ENCODE peak calls at places on chromosome 14, in seven cellular contexts. One of them, this sample, is unnamed.

GRCh38 chr14:45082420-45082819 is 1.5 kb upstream of the PRPF39 start:
- DNase-seq in RWPE1: no peak
- DNase-seq in IMR-90: no peak
- DNase-seq in CD4-positive, alpha-beta T cell: no peak
- DNase-seq in colonic mucosa: no peak
- DNase-seq in ovary: no peak
- DNase-seq in CD8-positive, alpha-beta T cell: no peak
- DNase-seq in this sample: no peak

GRCh38 chr14:100234511-100234910 is 4.4 kb upstream of the YY1 start:
- DNase-seq in RWPE1: no peak
- DNase-seq in IMR-90: no peak
- DNase-seq in CD4-positive, alpha-beta T cell: no peak
- DNase-seq in colonic mucosa: no peak
- DNase-seq in ovary: no peak
- DNase-seq in CD8-positive, alpha-beta T cell: no peak
- DNase-seq in this sample: no peak

GRCh38 chr14:30214014-30214413 is 286.4 kb upstream of the PRKD1 start:
- DNase-seq in RWPE1: no peak
- DNase-seq in IMR-90: peak; percentile 53
- DNase-seq in CD4-positive, alpha-beta T cell: no peak
- DNase-seq in colonic mucosa: no peak
- DNase-seq in ovary: no peak
- DNase-seq in CD8-positive, alpha-beta T cell: no peak
- DNase-seq in this sample: no peak

GRCh38 chr14:74821267-74821915 is 54.6 kb downstream of the PROX2 start:
- DNase-seq in RWPE1: no peak
- DNase-seq in IMR-90: no peak
- DNase-seq in CD4-positive, alpha-beta T cell: no peak
- DNase-seq in colonic mucosa: no peak
- DNase-seq in ovary: no peak
- DNase-seq in CD8-positive, alpha-beta T cell: no peak
- DNase-seq in this sample: no peak

GRCh38 chr14:27392153-27392552 is 794.3 kb upstream of the NOVA1 start:
- DNase-seq in RWPE1: no peak
- DNase-seq in IMR-90: no peak
- DNase-seq in CD4-positive, alpha-beta T cell: no peak
- DNase-seq in colonic mucosa: no peak
- DNase-seq in ovary: no peak
- DNase-seq in CD8-positive, alpha-beta T cell: no peak
- DNase-seq in this sample: no peak

GRCh38 chr14:97299661-97300060 is 502.5 kb downstream of the VRK1 start:
- DNase-seq in RWPE1: no peak
- DNase-seq in IMR-90: no peak
- DNase-seq in CD4-positive, alpha-beta T cell: no peak
- DNase-seq in colonic mucosa: no peak
- DNase-seq in ovary: no peak
- DNase-seq in CD8-positive, alpha-beta T cell: peak; percentile 15
- DNase-seq in this sample: no peak

GRCh38 chr14:94342334-94342934 is 19.3 kb upstream of the SERPINA6 start:
- DNase-seq in RWPE1: peak; percentile 95
- DNase-seq in IMR-90: peak; percentile 99
- DNase-seq in CD4-positive, alpha-beta T cell: no peak
- DNase-seq in colonic mucosa: peak; percentile 94
- DNase-seq in ovary: peak; percentile 44
- DNase-seq in CD8-positive, alpha-beta T cell: no peak
- DNase-seq in this sample: no peak

GRCh38 chr14:70744631-70745030 is 64.7 kb downstream of the MAP3K9 start:
- DNase-seq in RWPE1: no peak
- DNase-seq in IMR-90: no peak
- DNase-seq in CD4-positive, alpha-beta T cell: no peak
- DNase-seq in colonic mucosa: no peak
- DNase-seq in ovary: no peak
- DNase-seq in CD8-positive, alpha-beta T cell: no peak
- DNase-seq in this sample: no peak

GRCh38 chr14:77936138-77936639 is 136.3 kb downstream of the ADCK1 start:
- DNase-seq in RWPE1: no peak
- DNase-seq in IMR-90: no peak
- DNase-seq in CD4-positive, alpha-beta T cell: no peak
- DNase-seq in colonic mucosa: no peak
- DNase-seq in ovary: no peak
- DNase-seq in CD8-positive, alpha-beta T cell: no peak
- DNase-seq in this sample: no peak

GRCh38 chr14:24186831-24187537 is 1.6 kb downstream of the IPO4 start:
- DNase-seq in RWPE1: no peak
- DNase-seq in IMR-90: no peak
- DNase-seq in CD4-positive, alpha-beta T cell: no peak
- DNase-seq in colonic mucosa: no peak
- DNase-seq in ovary: no peak
- DNase-seq in CD8-positive, alpha-beta T cell: no peak
- DNase-seq in this sample: no peak
- H3K27ac ChIP-seq in RWPE1: peak overlapping the region; percentile 78
- H3K27ac ChIP-seq in IMR-90: no peak overlapping the region
- H3K27ac ChIP-seq in CD4-positive, alpha-beta T cell: no peak overlapping the region
- H3K27ac ChIP-seq in colonic mucosa: no peak overlapping the region
- H3K27ac ChIP-seq in ovary: no peak overlapping the region
- H3K27ac ChIP-seq in CD8-positive, alpha-beta T cell: no peak overlapping the region
- H3K27ac ChIP-seq in this sample: no peak overlapping the region

DNA sequence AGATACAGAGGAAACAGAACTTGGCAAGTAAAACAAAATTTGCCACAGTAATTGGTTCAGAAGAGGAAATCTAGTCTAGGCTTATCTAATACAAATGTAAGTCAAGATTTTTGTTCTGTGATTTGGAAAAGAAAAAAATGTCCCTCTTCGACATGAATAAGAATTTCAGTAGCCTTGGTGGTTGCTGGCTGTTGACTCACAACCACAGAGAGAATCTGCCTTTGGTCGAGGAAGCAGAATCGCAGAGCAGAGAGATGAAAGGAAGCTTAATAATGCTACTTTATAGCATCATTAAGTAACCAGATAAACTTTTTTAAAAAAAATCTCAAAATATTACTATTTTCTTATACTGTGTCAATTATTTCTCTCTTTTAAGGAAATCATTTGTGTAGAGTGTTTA is 1096.6 kb downstream of the FLRT2 start:
- DNase-seq in RWPE1: no peak
- DNase-seq in IMR-90: peak; percentile 55
- DNase-seq in CD4-positive, alpha-beta T cell: no peak
- DNase-seq in colonic mucosa: no peak
- DNase-seq in ovary: no peak
- DNase-seq in CD8-positive, alpha-beta T cell: no peak
- DNase-seq in this sample: no peak
- H3K27ac ChIP-seq in RWPE1: no peak overlapping the region
- H3K27ac ChIP-seq in IMR-90: no peak overlapping the region
- H3K27ac ChIP-seq in CD4-positive, alpha-beta T cell: no peak overlapping the region
- H3K27ac ChIP-seq in colonic mucosa: no peak overlapping the region
- H3K27ac ChIP-seq in ovary: no peak overlapping the region
- H3K27ac ChIP-seq in CD8-positive, alpha-beta T cell: no peak overlapping the region
- H3K27ac ChIP-seq in this sample: no peak overlapping the region

GRCh38 chr14:75979641-75980422 is 2.0 kb downstream of the TGFB3 start:
- DNase-seq in RWPE1: no peak
- DNase-seq in IMR-90: no peak
- DNase-seq in CD4-positive, alpha-beta T cell: no peak
- DNase-seq in colonic mucosa: no peak
- DNase-seq in ovary: peak; percentile 23
- DNase-seq in CD8-positive, alpha-beta T cell: no peak
- DNase-seq in this sample: peak; percentile 43

GRCh38 chr14:75978249-75978731 is 3.5 kb downstream of the TGFB3 start:
- DNase-seq in RWPE1: no peak
- DNase-seq in IMR-90: no peak
- DNase-seq in CD4-positive, alpha-beta T cell: peak; percentile 29
- DNase-seq in colonic mucosa: no peak
- DNase-seq in ovary: no peak
- DNase-seq in CD8-positive, alpha-beta T cell: peak; percentile 3
- DNase-seq in this sample: no peak

GRCh38 chr14:75977544-75977943 is 4.3 kb downstream of the TGFB3 start:
- DNase-seq in RWPE1: peak; percentile 30
- DNase-seq in IMR-90: no peak
- DNase-seq in CD4-positive, alpha-beta T cell: no peak
- DNase-seq in colonic mucosa: no peak
- DNase-seq in ovary: no peak
- DNase-seq in CD8-positive, alpha-beta T cell: no peak
- DNase-seq in this sample: no peak

GRCh38 chr14:75980856-75981255 is 939 bp downstream of the TGFB3 start:
- DNase-seq in RWPE1: no peak
- DNase-seq in IMR-90: no peak
- DNase-seq in CD4-positive, alpha-beta T cell: no peak
- DNase-seq in colonic mucosa: no peak
- DNase-seq in ovary: peak; percentile 40
- DNase-seq in CD8-positive, alpha-beta T cell: no peak
- DNase-seq in this sample: peak; percentile 47

GRCh38 chr14:75979071-75979571 is 2.7 kb downstream of the TGFB3 start:
- DNase-seq in RWPE1: peak; percentile 21
- DNase-seq in IMR-90: peak; percentile 38
- DNase-seq in CD4-positive, alpha-beta T cell: no peak
- DNase-seq in colonic mucosa: no peak
- DNase-seq in ovary: peak; percentile 21
- DNase-seq in CD8-positive, alpha-beta T cell: no peak
- DNase-seq in this sample: peak; percentile 43
- H3K27ac ChIP-seq in RWPE1: peak overlapping the region; percentile 56
- H3K27ac ChIP-seq in IMR-90: no peak overlapping the region
- H3K27ac ChIP-seq in CD4-positive, alpha-beta T cell: no peak overlapping the region
- H3K27ac ChIP-seq in colonic mucosa: no peak overlapping the region
- H3K27ac ChIP-seq in ovary: no peak overlapping the region
- H3K27ac ChIP-seq in CD8-positive, alpha-beta T cell: no peak overlapping the region
- H3K27ac ChIP-seq in this sample: peak overlapping the region; percentile 37

GRCh38 chr14:51868405-51868804 is 8.0 kb downstream of the GNG2 start:
- DNase-seq in RWPE1: no peak
- DNase-seq in IMR-90: no peak
- DNase-seq in CD4-positive, alpha-beta T cell: no peak
- DNase-seq in colonic mucosa: no peak
- DNase-seq in ovary: no peak
- DNase-seq in CD8-positive, alpha-beta T cell: no peak
- DNase-seq in this sample: no peak
- H3K27ac ChIP-seq in RWPE1: no peak overlapping the region
- H3K27ac ChIP-seq in IMR-90: no peak overlapping the region
- H3K27ac ChIP-seq in CD4-positive, alpha-beta T cell: no peak overlapping the region
- H3K27ac ChIP-seq in colonic mucosa: no peak overlapping the region
- H3K27ac ChIP-seq in ovary: no peak overlapping the region
- H3K27ac ChIP-seq in CD8-positive, alpha-beta T cell: no peak overlapping the region
- H3K27ac ChIP-seq in this sample: no peak overlapping the region

GRCh38 chr14:23365353-23366162 is 586 bp upstream of the EFS start:
- DNase-seq in RWPE1: peak; percentile 37
- DNase-seq in IMR-90: peak; percentile 5
- DNase-seq in CD4-positive, alpha-beta T cell: no peak
- DNase-seq in colonic mucosa: no peak
- DNase-seq in ovary: peak; percentile 43
- DNase-seq in CD8-positive, alpha-beta T cell: no peak
- DNase-seq in this sample: no peak
- H3K27ac ChIP-seq in RWPE1: peak overlapping the region; percentile 97
- H3K27ac ChIP-seq in IMR-90: peak overlapping the region; percentile 98
- H3K27ac ChIP-seq in CD4-positive, alpha-beta T cell: no peak overlapping the region
- H3K27ac ChIP-seq in colonic mucosa: peak overlapping the region; percentile 82
- H3K27ac ChIP-seq in ovary: peak overlapping the region; percentile 99
- H3K27ac ChIP-seq in CD8-positive, alpha-beta T cell: no peak overlapping the region
- H3K27ac ChIP-seq in this sample: peak overlapping the region; percentile 100

DNA sequence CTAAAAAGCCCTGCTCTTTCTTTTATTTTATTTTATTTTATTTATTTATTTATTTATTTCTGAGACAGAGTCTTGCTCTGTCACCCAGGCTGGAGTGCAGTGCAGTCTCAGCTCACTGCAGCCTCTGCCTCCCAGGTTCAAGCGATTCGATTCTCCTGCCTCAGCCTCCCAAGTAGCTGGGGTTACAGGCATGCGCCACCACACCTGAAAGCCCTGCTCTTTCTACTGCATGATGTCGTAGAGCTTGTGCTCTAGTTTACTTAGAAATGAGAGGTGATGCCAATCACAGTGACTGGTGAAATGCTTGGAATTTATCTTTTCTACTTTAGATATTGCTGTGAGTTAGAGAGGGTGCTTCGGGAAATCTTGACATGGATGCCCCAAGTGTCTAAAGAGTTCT is 54.5 kb downstream of the DAD1 start:
- DNase-seq in RWPE1: no peak
- DNase-seq in IMR-90: no peak
- DNase-seq in CD4-positive, alpha-beta T cell: no peak
- DNase-seq in colonic mucosa: no peak
- DNase-seq in ovary: no peak
- DNase-seq in CD8-positive, alpha-beta T cell: no peak
- DNase-seq in this sample: no peak
- H3K27ac ChIP-seq in RWPE1: no peak overlapping the region
- H3K27ac ChIP-seq in IMR-90: no peak overlapping the region
- H3K27ac ChIP-seq in CD4-positive, alpha-beta T cell: peak overlapping the region; percentile 99
- H3K27ac ChIP-seq in colonic mucosa: no peak overlapping the region
- H3K27ac ChIP-seq in ovary: no peak overlapping the region
- H3K27ac ChIP-seq in CD8-positive, alpha-beta T cell: peak overlapping the region; percentile 18
- H3K27ac ChIP-seq in this sample: no peak overlapping the region

GRCh38 chr14:91292476-91292875 is 48.0 kb upstream of the GPR68 start:
- DNase-seq in RWPE1: no peak
- DNase-seq in IMR-90: no peak
- DNase-seq in CD4-positive, alpha-beta T cell: no peak
- DNase-seq in colonic mucosa: no peak
- DNase-seq in ovary: no peak
- DNase-seq in CD8-positive, alpha-beta T cell: no peak
- DNase-seq in this sample: no peak
- H3K27ac ChIP-seq in RWPE1: peak overlapping the region; percentile 54
- H3K27ac ChIP-seq in IMR-90: no peak overlapping the region
- H3K27ac ChIP-seq in CD4-positive, alpha-beta T cell: no peak overlapping the region
- H3K27ac ChIP-seq in colonic mucosa: no peak overlapping the region
- H3K27ac ChIP-seq in ovary: no peak overlapping the region
- H3K27ac ChIP-seq in CD8-positive, alpha-beta T cell: no peak overlapping the region
- H3K27ac ChIP-seq in this sample: no peak overlapping the region

This sample was measured in substantia nigra.